ENCODE peak calls at places on chromosomes 4 and X, in nine cellular contexts. J is HFF-Myc; E is activated effector memory CD4-positive, alpha-beta T cell treated with anti-CD3 and anti-CD28 coated beads, Interleukin-2, amount 50 U/mL, for 16 hours; V is ACHN; D is NCI-H1436; F is stimulated activated CD4-positive, alpha-beta T cell treated with anti-CD3 and anti-CD28 coated beads, Interleukin-1b, Interleukin-23, amount 100 ng/mL, for 48 hours; C is GM19239; B is NCI-H2081; S is AG10803. L is an unnamed sample.

GRCh38 chr4:184792950-184793555 is 32.7 kb downstream of the ACSL1 start:
- DNase-seq in J (peak), E (peak), V (peak), D (no peak), F (peak), C (no peak), B (no peak), S (peak), L (no peak)

GRCh38 chr4:118014831-118015230 is 19.5 kb upstream of the NDST3 start:
- DNase-seq in J (no peak), E (no peak), V (no peak), D (no peak), F (no peak), C (no peak), B (no peak), S (no peak), L (no peak)

GRCh38 chr4:8704632-8705031 is 112.1 kb downstream of the CPZ start:
- DNase-seq in J (no peak), E (peak), V (no peak), D (no peak), F (no peak), C (no peak), B (no peak), S (no peak), L (no peak)

GRCh38 chr4:150131581-150132228 is 53.5 kb downstream of the DCLK2 start:
- DNase-seq in J (no peak), E (no peak), V (no peak), D (no peak), F (no peak), C (no peak), B (no peak), S (peak), L (no peak)

GRCh38 chr4:39576268-39576667 is 49.0 kb upstream of the UGDH start:
- DNase-seq in J (no peak), E (no peak), V (no peak), D (no peak), F (peak), C (no peak), B (no peak), S (peak), L (no peak)

GRCh38 chr4:181966084-181966483 is 277.1 kb upstream of the TENM3 start:
- DNase-seq in J (no peak), E (no peak), V (no peak), D (no peak), F (no peak), C (no peak), B (no peak), S (peak), L (no peak)

GRCh38 chrX:153934473-153935325 is at the start of gene NAA10:
- DNase-seq in J (no peak), E (peak), V (peak), D (peak), F (peak), C (peak), B (peak), S (peak), L (peak)

GRCh38 chr4:1199556-1200331 is 27.4 kb upstream of the SPON2 start:
- DNase-seq in J (no peak), E (peak), V (no peak), D (no peak), F (no peak), C (no peak), B (no peak), S (no peak), L (no peak)

GRCh38 chr4:143247866-143248265 is 63.1 kb downstream of the USP38 start:
- DNase-seq in J (no peak), E (no peak), V (no peak), D (no peak), F (no peak), C (no peak), B (no peak), S (no peak), L (no peak)

GRCh38 chr4:94870151-94870550 is 112.4 kb downstream of the BMPR1B start:
- DNase-seq in J (no peak), E (no peak), V (no peak), D (no peak), F (no peak), C (no peak), B (no peak), S (peak), L (no peak)

GRCh38 chr4:140013088-140013487 is 140.9 kb downstream of the MAML3 start:
- DNase-seq in J (no peak), E (no peak), V (no peak), D (no peak), F (no peak), C (no peak), B (no peak), S (no peak), L (no peak)

GRCh38 chr4:1410491-1411325 is 4.5 kb upstream of the NKX1-1 start:
- DNase-seq in J (peak), E (peak), V (peak), D (no peak), F (peak), C (peak), B (no peak), S (peak), L (peak)

GRCh38 chr4:20764353-20764752 is 64.1 kb downstream of the PACRGL start:
- DNase-seq in J (no peak), E (no peak), V (no peak), D (no peak), F (no peak), C (no peak), B (no peak), S (no peak), L (no peak)

GRCh38 chr4:120855307-120856001 is 67.1 kb downstream of the PRDM5 start:
- DNase-seq in J (no peak), E (no peak), V (no peak), D (no peak), F (no peak), C (peak), B (no peak), S (no peak), L (no peak)

GRCh38 chr4:105894570-105895323 is 524 bp upstream of the NPNT start:
- DNase-seq in J (no peak), E (no peak), V (peak), D (peak), F (no peak), C (no peak), B (peak), S (peak), L (peak)

GRCh38 chr4:26780524-26780923 is 80.1 kb upstream of the STIM2 start:
- DNase-seq in J (peak), E (no peak), V (peak), D (no peak), F (no peak), C (no peak), B (no peak), S (peak), L (no peak)

GRCh38 chr4:57404463-57404862 is 294.3 kb upstream of the IGFBP7 start:
- DNase-seq in J (no peak), E (no peak), V (no peak), D (no peak), F (no peak), C (no peak), B (no peak), S (no peak), L (no peak)

GRCh38 chr4:4541040-4541631 is 712 bp downstream of the STX18 start:
- DNase-seq in J (no peak), E (peak), V (peak), D (no peak), F (peak), C (peak), B (no peak), S (peak), L (no peak)

GRCh38 chrX:114581528-114582263 is 2.2 kb upstream of the HTR2C start:
- DNase-seq in J (no peak), E (no peak), V (no peak), D (no peak), F (no peak), C (no peak), B (no peak), S (peak), L (no peak)

GRCh38 chrX:12007881-12008280 is 130.4 kb upstream of the FRMPD4 start:
- DNase-seq in J (peak), E (no peak), V (peak), D (no peak), F (peak), C (no peak), B (peak), S (peak), L (no peak)

GRCh38 chr4:187183826-187184225 is 460.2 kb upstream of the FAT1 start:
- DNase-seq in J (no peak), E (no peak), V (no peak), D (no peak), F (no peak), C (no peak), B (no peak), S (no peak), L (no peak)

GRCh38 chr4:37890501-37891220 is at the start of gene TBC1D1:
- DNase-seq in J (no peak), E (peak), V (peak), D (peak), F (peak), C (peak), B (peak), S (no peak), L (peak)

GRCh38 chr4:67861513-67861912 is 22.3 kb downstream of the TMPRSS11D start:
- DNase-seq in J (no peak), E (no peak), V (no peak), D (peak), F (no peak), C (no peak), B (peak), S (no peak), L (no peak)

GRCh38 chrX:80876877-80877276 is 67.2 kb upstream of the BRWD3 start:
- DNase-seq in J (no peak), E (no peak), V (peak), D (peak), F (no peak), C (peak), B (peak), S (peak), L (no peak)

GRCh38 chr4:16693040-16693506 is 205.4 kb downstream of the LDB2 start:
- DNase-seq in J (no peak), E (no peak), V (no peak), D (no peak), F (no peak), C (no peak), B (no peak), S (no peak), L (no peak)

GRCh38 chr4:123481034-123481433 is 84.4 kb downstream of the SPRY1 start:
- DNase-seq in J (no peak), E (no peak), V (no peak), D (no peak), F (no peak), C (no peak), B (no peak), S (peak), L (no peak)